ENCODE peak calls at places on chromosome 14, in eight cellular contexts. One of them, this sample, is unnamed.

GRCh38 chr14:39469094-39469710 is 37.0 kb upstream of the FBXO33 start:
- DNase-seq in neural crest cell: peak; percentile 51
- DNase-seq in endothelial cell: peak; percentile 56
- DNase-seq in fibroblast of the aortic adventitia: peak; percentile 8
- DNase-seq in adrenal gland: no peak
- DNase-seq in upper lobe of right lung: no peak
- DNase-seq in WERI-Rb-1: peak; percentile 20
- DNase-seq in progenitor cell of endocrine pancreas: no peak
- DNase-seq in this sample: peak; percentile 61

GRCh38 chr14:61437383-61437782 is 116.0 kb downstream of the PRKCH start:
- DNase-seq in endothelial cell: no peak
- DNase-seq in adrenal gland: no peak
- DNase-seq in progenitor cell of endocrine pancreas: no peak
- DNase-seq in WERI-Rb-1: no peak
- DNase-seq in upper lobe of right lung: no peak
- DNase-seq in neural crest cell: no peak
- DNase-seq in fibroblast of the aortic adventitia: no peak
- DNase-seq in this sample: no peak

GRCh38 chr14:22397338-22397737 is 191.7 kb downstream of the DAD1 start:
- DNase-seq in progenitor cell of endocrine pancreas: no peak
- DNase-seq in WERI-Rb-1: no peak
- DNase-seq in fibroblast of the aortic adventitia: no peak
- DNase-seq in upper lobe of right lung: no peak
- DNase-seq in neural crest cell: no peak
- DNase-seq in endothelial cell: no peak
- DNase-seq in adrenal gland: no peak
- DNase-seq in this sample: no peak

GRCh38 chr14:81776531-81776930 is 242.9 kb upstream of the SEL1L start:
- DNase-seq in endothelial cell: no peak
- DNase-seq in upper lobe of right lung: no peak
- DNase-seq in fibroblast of the aortic adventitia: no peak
- DNase-seq in WERI-Rb-1: no peak
- DNase-seq in progenitor cell of endocrine pancreas: no peak
- DNase-seq in neural crest cell: no peak
- DNase-seq in adrenal gland: no peak
- DNase-seq in this sample: no peak

GRCh38 chr14:51341338-51341737 is 101.3 kb downstream of the TMX1 start:
- DNase-seq in upper lobe of right lung: no peak
- DNase-seq in progenitor cell of endocrine pancreas: no peak
- DNase-seq in fibroblast of the aortic adventitia: no peak
- DNase-seq in endothelial cell: no peak
- DNase-seq in neural crest cell: no peak
- DNase-seq in adrenal gland: no peak
- DNase-seq in WERI-Rb-1: no peak
- DNase-seq in this sample: no peak

GRCh38 chr14:94113490-94113889 is 3.0 kb downstream of the IFI27 start:
- DNase-seq in WERI-Rb-1: no peak
- DNase-seq in progenitor cell of endocrine pancreas: no peak
- DNase-seq in adrenal gland: peak; percentile 95
- DNase-seq in neural crest cell: no peak
- DNase-seq in endothelial cell: no peak
- DNase-seq in fibroblast of the aortic adventitia: peak; percentile 39
- DNase-seq in upper lobe of right lung: no peak
- DNase-seq in this sample: no peak

GRCh38 chr14:104266643-104267575 is 128.5 kb downstream of the KIF26A start:
- DNase-seq in upper lobe of right lung: peak; percentile 54
- DNase-seq in adrenal gland: peak; percentile 41
- DNase-seq in endothelial cell: no peak
- DNase-seq in progenitor cell of endocrine pancreas: no peak
- DNase-seq in fibroblast of the aortic adventitia: no peak
- DNase-seq in WERI-Rb-1: no peak
- DNase-seq in neural crest cell: no peak
- DNase-seq in this sample: peak; percentile 9

GRCh38 chr14:20714593-20715250 is 26.2 kb downstream of the ANG start:
- DNase-seq in endothelial cell: no peak
- DNase-seq in WERI-Rb-1: no peak
- DNase-seq in upper lobe of right lung: peak; percentile 85
- DNase-seq in neural crest cell: no peak
- DNase-seq in adrenal gland: peak; percentile 92
- DNase-seq in fibroblast of the aortic adventitia: peak; percentile 75
- DNase-seq in progenitor cell of endocrine pancreas: no peak
- DNase-seq in this sample: no peak

GRCh38 chr14:104142136-104143041 is 4.0 kb downstream of the KIF26A start:
- DNase-seq in fibroblast of the aortic adventitia: no peak
- DNase-seq in progenitor cell of endocrine pancreas: no peak
- DNase-seq in upper lobe of right lung: peak; percentile 40
- DNase-seq in adrenal gland: peak; percentile 44
- DNase-seq in WERI-Rb-1: peak; percentile 4
- DNase-seq in neural crest cell: no peak
- DNase-seq in endothelial cell: no peak
- DNase-seq in this sample: peak; percentile 13

GRCh38 chr14:58643366-58643765 is 5.6 kb downstream of the DACT1 start:
- DNase-seq in endothelial cell: no peak
- DNase-seq in adrenal gland: no peak
- DNase-seq in neural crest cell: no peak
- DNase-seq in fibroblast of the aortic adventitia: no peak
- DNase-seq in WERI-Rb-1: no peak
- DNase-seq in progenitor cell of endocrine pancreas: no peak
- DNase-seq in upper lobe of right lung: no peak
- DNase-seq in this sample: no peak

GRCh38 chr14:105600939-105601359 is 74.6 kb downstream of the TMEM121 start:
- DNase-seq in progenitor cell of endocrine pancreas: no peak
- DNase-seq in upper lobe of right lung: no peak
- DNase-seq in adrenal gland: no peak
- DNase-seq in fibroblast of the aortic adventitia: no peak
- DNase-seq in WERI-Rb-1: no peak
- DNase-seq in endothelial cell: no peak
- DNase-seq in neural crest cell: no peak
- DNase-seq in this sample: no peak

GRCh38 chr14:103625361-103626095 is 3.5 kb upstream of the KLC1 start:
- DNase-seq in endothelial cell: no peak
- DNase-seq in upper lobe of right lung: no peak
- DNase-seq in neural crest cell: no peak
- DNase-seq in WERI-Rb-1: no peak
- DNase-seq in progenitor cell of endocrine pancreas: no peak
- DNase-seq in fibroblast of the aortic adventitia: no peak
- DNase-seq in adrenal gland: no peak
- DNase-seq in this sample: no peak

GRCh38 chr14:32509632-32510187 is 180.6 kb downstream of the AKAP6 start:
- DNase-seq in WERI-Rb-1: no peak
- DNase-seq in adrenal gland: peak; percentile 57
- DNase-seq in endothelial cell: no peak
- DNase-seq in progenitor cell of endocrine pancreas: no peak
- DNase-seq in neural crest cell: no peak
- DNase-seq in upper lobe of right lung: no peak
- DNase-seq in fibroblast of the aortic adventitia: peak; percentile 96
- DNase-seq in this sample: no peak

GRCh38 chr14:52640137-52640536 is 55.2 kb downstream of the ERO1A start:
- DNase-seq in neural crest cell: no peak
- DNase-seq in fibroblast of the aortic adventitia: no peak
- DNase-seq in progenitor cell of endocrine pancreas: no peak
- DNase-seq in adrenal gland: no peak
- DNase-seq in upper lobe of right lung: no peak
- DNase-seq in WERI-Rb-1: no peak
- DNase-seq in endothelial cell: no peak
- DNase-seq in this sample: no peak

GRCh38 chr14:103124501-103125001 is 1.3 kb downstream of the TNFAIP2 start:
- DNase-seq in fibroblast of the aortic adventitia: no peak
- DNase-seq in adrenal gland: no peak
- DNase-seq in progenitor cell of endocrine pancreas: no peak
- DNase-seq in upper lobe of right lung: no peak
- DNase-seq in neural crest cell: no peak
- DNase-seq in WERI-Rb-1: no peak
- DNase-seq in endothelial cell: no peak
- DNase-seq in this sample: no peak

GRCh38 chr14:22594156-22594716 is 3.9 kb upstream of the ABHD4 start:
- DNase-seq in progenitor cell of endocrine pancreas: no peak
- DNase-seq in WERI-Rb-1: no peak
- DNase-seq in adrenal gland: no peak
- DNase-seq in fibroblast of the aortic adventitia: peak; percentile 33
- DNase-seq in upper lobe of right lung: no peak
- DNase-seq in endothelial cell: no peak
- DNase-seq in neural crest cell: no peak
- DNase-seq in this sample: no peak

GRCh38 chr14:91778217-91778616 is 46.3 kb upstream of the CATSPERB start:
- DNase-seq in upper lobe of right lung: no peak
- DNase-seq in endothelial cell: no peak
- DNase-seq in WERI-Rb-1: no peak
- DNase-seq in adrenal gland: no peak
- DNase-seq in neural crest cell: no peak
- DNase-seq in fibroblast of the aortic adventitia: no peak
- DNase-seq in progenitor cell of endocrine pancreas: no peak
- DNase-seq in this sample: no peak

GRCh38 chr14:68675233-68675577 is 117.7 kb downstream of the ZFP36L1 start:
- DNase-seq in neural crest cell: no peak
- DNase-seq in upper lobe of right lung: no peak
- DNase-seq in WERI-Rb-1: no peak
- DNase-seq in fibroblast of the aortic adventitia: no peak
- DNase-seq in endothelial cell: no peak
- DNase-seq in adrenal gland: no peak
- DNase-seq in progenitor cell of endocrine pancreas: no peak
- DNase-seq in this sample: no peak

DNA sequence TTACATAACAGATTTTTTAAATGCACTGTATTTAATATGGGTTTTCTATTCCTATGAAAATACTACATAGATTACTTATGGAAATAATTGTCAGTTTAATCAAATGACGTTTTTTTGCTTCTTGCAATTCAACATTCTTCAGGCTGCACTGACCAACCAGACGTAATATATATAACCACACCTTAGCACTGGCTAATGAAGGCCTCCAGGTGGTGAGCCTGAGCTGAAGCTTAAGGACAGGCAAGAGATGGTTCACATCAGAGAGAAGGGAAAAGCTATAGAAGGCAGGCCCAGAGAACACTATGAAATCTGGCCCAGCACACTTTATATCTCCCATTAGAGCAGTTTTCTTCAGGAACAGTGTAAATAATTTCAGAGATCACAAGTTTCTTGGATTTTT is 2.8 kb upstream of the MDGA2 start:
- DNase-seq in fibroblast of the aortic adventitia: no peak
- DNase-seq in endothelial cell: no peak
- DNase-seq in adrenal gland: no peak
- DNase-seq in progenitor cell of endocrine pancreas: no peak
- DNase-seq in neural crest cell: no peak
- DNase-seq in WERI-Rb-1: peak; percentile 34
- DNase-seq in upper lobe of right lung: no peak
- DNase-seq in this sample: no peak
- TF ChIP-seq CTCF in fibroblast of the aortic adventitia: no peak
- TF ChIP-seq CTCF in endothelial cell: no peak
- TF ChIP-seq CTCF in adrenal gland: no peak
- TF ChIP-seq CTCF in progenitor cell of endocrine pancreas: peak; percentile 31
- TF ChIP-seq CTCF in neural crest cell: no peak
- TF ChIP-seq CTCF in WERI-Rb-1: peak; percentile 46
- TF ChIP-seq CTCF in upper lobe of right lung: no peak
- TF ChIP-seq CTCF in this sample: no peak

GRCh38 chr14:73785834-73786631 is 65.6 kb upstream of the PTGR2 start:
- DNase-seq in fibroblast of the aortic adventitia: peak; percentile 96
- DNase-seq in progenitor cell of endocrine pancreas: peak; percentile 38
- DNase-seq in neural crest cell: peak; percentile 51
- DNase-seq in WERI-Rb-1: peak; percentile 24
- DNase-seq in adrenal gland: peak; percentile 93
- DNase-seq in endothelial cell: peak; percentile 69
- DNase-seq in upper lobe of right lung: peak; percentile 88
- DNase-seq in this sample: peak; percentile 49
- TF ChIP-seq CTCF in fibroblast of the aortic adventitia: peak; percentile 46
- TF ChIP-seq CTCF in progenitor cell of endocrine pancreas: peak; percentile 42
- TF ChIP-seq CTCF in neural crest cell: peak; percentile 43
- TF ChIP-seq CTCF in WERI-Rb-1: no peak
- TF ChIP-seq CTCF in adrenal gland: peak; percentile 57
- TF ChIP-seq CTCF in endothelial cell: no peak
- TF ChIP-seq CTCF in upper lobe of right lung: peak; percentile 34
- TF ChIP-seq CTCF in this sample: no peak

DNA sequence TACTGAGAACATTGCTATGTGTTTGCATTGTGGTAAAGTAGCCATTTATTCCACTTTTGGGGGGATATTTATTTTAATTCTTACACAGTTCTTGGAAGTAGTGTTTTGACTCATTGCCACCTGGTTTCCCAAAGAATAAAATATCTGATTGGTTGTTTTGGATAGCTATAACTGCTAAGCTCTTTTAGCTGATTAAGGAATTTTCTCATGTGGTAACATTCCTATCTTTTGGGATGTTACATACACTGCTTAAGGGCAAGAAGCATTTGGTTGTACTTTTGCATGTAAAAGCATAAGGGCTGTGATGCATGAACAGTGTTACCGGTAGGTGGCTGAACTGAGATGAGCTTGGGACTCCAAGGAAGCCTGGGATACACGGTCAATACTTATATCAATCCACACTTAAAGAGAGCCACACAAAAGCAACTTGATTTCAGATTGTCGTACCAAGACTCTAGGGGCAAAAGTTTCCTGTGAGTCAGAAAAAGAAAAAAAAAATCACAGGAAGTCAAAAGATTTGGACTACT is 71.4 kb upstream of the PRKD1 start:
- DNase-seq in progenitor cell of endocrine pancreas: no peak
- DNase-seq in WERI-Rb-1: no peak
- DNase-seq in neural crest cell: no peak
- DNase-seq in endothelial cell: no peak
- DNase-seq in upper lobe of right lung: no peak
- DNase-seq in adrenal gland: no peak
- DNase-seq in fibroblast of the aortic adventitia: peak; percentile 9
- DNase-seq in this sample: no peak
- TF ChIP-seq CTCF in progenitor cell of endocrine pancreas: peak; percentile 26
- TF ChIP-seq CTCF in WERI-Rb-1: peak; percentile 21
- TF ChIP-seq CTCF in neural crest cell: no peak
- TF ChIP-seq CTCF in endothelial cell: no peak
- TF ChIP-seq CTCF in upper lobe of right lung: no peak
- TF ChIP-seq CTCF in adrenal gland: no peak
- TF ChIP-seq CTCF in fibroblast of the aortic adventitia: peak; percentile 31
- TF ChIP-seq CTCF in this sample: no peak

GRCh38 chr14:77320238-77320935 is at the start of gene POMT2:
- DNase-seq in adrenal gland: peak; percentile 98
- DNase-seq in endothelial cell: peak; percentile 95
- DNase-seq in upper lobe of right lung: peak; percentile 97
- DNase-seq in progenitor cell of endocrine pancreas: peak; percentile 91
- DNase-seq in WERI-Rb-1: peak; percentile 94
- DNase-seq in neural crest cell: peak; percentile 96
- DNase-seq in fibroblast of the aortic adventitia: peak; percentile 78
- DNase-seq in this sample: peak; percentile 96
- TF ChIP-seq CTCF in adrenal gland: peak; percentile 31
- TF ChIP-seq CTCF in endothelial cell: peak; percentile 42
- TF ChIP-seq CTCF in upper lobe of right lung: peak; percentile 35
- TF ChIP-seq CTCF in progenitor cell of endocrine pancreas: peak; percentile 61
- TF ChIP-seq CTCF in WERI-Rb-1: peak; percentile 32
- TF ChIP-seq CTCF in neural crest cell: peak; percentile 67
- TF ChIP-seq CTCF in fibroblast of the aortic adventitia: peak; percentile 4
- TF ChIP-seq CTCF in this sample: peak; percentile 59

GRCh38 chr14:97179573-97179972 is 382.4 kb downstream of the VRK1 start:
- DNase-seq in progenitor cell of endocrine pancreas: no peak
- DNase-seq in endothelial cell: no peak
- DNase-seq in neural crest cell: no peak
- DNase-seq in WERI-Rb-1: no peak
- DNase-seq in fibroblast of the aortic adventitia: no peak
- DNase-seq in upper lobe of right lung: no peak
- DNase-seq in adrenal gland: no peak
- DNase-seq in this sample: no peak

GRCh38 chr14:97180304-97181200 is 383.4 kb downstream of the VRK1 start:
- DNase-seq in progenitor cell of endocrine pancreas: no peak
- DNase-seq in upper lobe of right lung: no peak
- DNase-seq in fibroblast of the aortic adventitia: no peak
- DNase-seq in neural crest cell: no peak
- DNase-seq in adrenal gland: peak; percentile 70
- DNase-seq in WERI-Rb-1: no peak
- DNase-seq in endothelial cell: no peak
- DNase-seq in this sample: no peak

GRCh38 chr14:97187916-97188315 is 390.7 kb downstream of the VRK1 start:
- DNase-seq in upper lobe of right lung: no peak
- DNase-seq in progenitor cell of endocrine pancreas: no peak
- DNase-seq in neural crest cell: no peak
- DNase-seq in adrenal gland: no peak
- DNase-seq in endothelial cell: no peak
- DNase-seq in fibroblast of the aortic adventitia: no peak
- DNase-seq in WERI-Rb-1: no peak
- DNase-seq in this sample: no peak

GRCh38 chr14:97185186-97185585 is 388.0 kb downstream of the VRK1 start:
- DNase-seq in upper lobe of right lung: no peak
- DNase-seq in WERI-Rb-1: no peak
- DNase-seq in adrenal gland: no peak
- DNase-seq in neural crest cell: no peak
- DNase-seq in endothelial cell: peak; percentile 18
- DNase-seq in fibroblast of the aortic adventitia: no peak
- DNase-seq in progenitor cell of endocrine pancreas: no peak
- DNase-seq in this sample: no peak
- TF ChIP-seq CTCF in upper lobe of right lung: peak; percentile 26
- TF ChIP-seq CTCF in WERI-Rb-1: peak; percentile 63
- TF ChIP-seq CTCF in adrenal gland: no peak
- TF ChIP-seq CTCF in neural crest cell: peak; percentile 60
- TF ChIP-seq CTCF in endothelial cell: peak; percentile 32
- TF ChIP-seq CTCF in fibroblast of the aortic adventitia: no peak
- TF ChIP-seq CTCF in progenitor cell of endocrine pancreas: peak; percentile 62
- TF ChIP-seq CTCF in this sample: peak; percentile 32